ENCODE peak calls at places on chromosomes 5 and 9, in five cellular contexts. One of them, this sample, is unnamed. For H3K9me3, the result is how much of the 10 kb centered on the place peaks cover.

GRCh38 chr5:176844706-176845391 is 34.5 kb downstream of the UNC5A start:
- DNase-seq in mucosa of descending colon: no peak
- DNase-seq in IMR-90: peak
- DNase-seq in ovary: no peak
- DNase-seq in cardiac muscle cell: peak
- DNase-seq in this sample: no peak

GRCh38 chr5:137145726-137146125 is 353.4 kb downstream of the SPOCK1 start:
- DNase-seq in mucosa of descending colon: no peak
- DNase-seq in IMR-90: no peak
- DNase-seq in ovary: no peak
- DNase-seq in cardiac muscle cell: no peak
- DNase-seq in this sample: no peak

GRCh38 chr5:53783624-53784228 is 223.3 kb downstream of the NDUFS4 start:
- DNase-seq in mucosa of descending colon: no peak
- DNase-seq in cardiac muscle cell: no peak
- DNase-seq in IMR-90: no peak
- DNase-seq in ovary: no peak
- DNase-seq in this sample: no peak

GRCh38 chr9:136643596-136644342 is 18.9 kb upstream of the EGFL7 start:
- DNase-seq in cardiac muscle cell: no peak
- DNase-seq in mucosa of descending colon: no peak
- DNase-seq in IMR-90: no peak
- DNase-seq in ovary: no peak
- DNase-seq in this sample: no peak

GRCh38 chr9:86838883-86839497 is 108.3 kb downstream of the GAS1 start:
- DNase-seq in cardiac muscle cell: no peak
- DNase-seq in mucosa of descending colon: no peak
- DNase-seq in ovary: peak
- DNase-seq in IMR-90: no peak
- DNase-seq in this sample: no peak

GRCh38 chr9:472676-473075 is 258.0 kb downstream of the DOCK8 start:
- DNase-seq in cardiac muscle cell: no peak
- DNase-seq in mucosa of descending colon: no peak
- DNase-seq in ovary: no peak
- DNase-seq in IMR-90: no peak
- DNase-seq in this sample: no peak

GRCh38 chr9:127562841-127563523 is 49.1 kb upstream of the STXBP1 start:
- DNase-seq in ovary: peak
- DNase-seq in mucosa of descending colon: no peak
- DNase-seq in IMR-90: peak
- DNase-seq in cardiac muscle cell: no peak
- DNase-seq in this sample: no peak

GRCh38 chr5:88877826-88878225 is 5.2 kb downstream of the MEF2C start:
- DNase-seq in mucosa of descending colon: no peak
- DNase-seq in ovary: no peak
- DNase-seq in cardiac muscle cell: no peak
- DNase-seq in IMR-90: no peak
- DNase-seq in this sample: no peak

GRCh38 chr9:136345281-136346156 is 18.0 kb downstream of the DNLZ start:
- DNase-seq in mucosa of descending colon: no peak
- DNase-seq in ovary: no peak
- DNase-seq in IMR-90: no peak
- DNase-seq in cardiac muscle cell: peak
- DNase-seq in this sample: no peak

GRCh38 chr5:172007795-172008465 is 1.5 kb upstream of the FBXW11 start:
- DNase-seq in cardiac muscle cell: no peak
- DNase-seq in ovary: peak
- DNase-seq in IMR-90: peak
- DNase-seq in mucosa of descending colon: no peak
- DNase-seq in this sample: no peak

GRCh38 chr5:144941-145340 is 46.4 kb upstream of the LRRC14B start:
- DNase-seq in cardiac muscle cell: no peak
- DNase-seq in IMR-90: no peak
- DNase-seq in mucosa of descending colon: no peak
- DNase-seq in ovary: no peak
- DNase-seq in this sample: no peak

GRCh38 chr5:170791325-170791954 is 7.9 kb downstream of the GABRP start:
- DNase-seq in mucosa of descending colon: no peak
- DNase-seq in IMR-90: peak
- DNase-seq in ovary: no peak
- DNase-seq in cardiac muscle cell: peak
- DNase-seq in this sample: no peak

GRCh38 chr5:8839361-8840055 is 706.4 kb downstream of the SEMA5A start:
- DNase-seq in cardiac muscle cell: no peak
- DNase-seq in ovary: no peak
- DNase-seq in IMR-90: no peak
- DNase-seq in mucosa of descending colon: no peak
- DNase-seq in this sample: no peak

GRCh38 chr9:125066839-125067619 is 76.3 kb downstream of the SCAI start:
- DNase-seq in mucosa of descending colon: no peak
- DNase-seq in IMR-90: peak
- DNase-seq in ovary: no peak
- DNase-seq in cardiac muscle cell: no peak
- DNase-seq in this sample: no peak

GRCh38 chr9:14846871-14847311 is 63.3 kb downstream of the FREM1 start:
- DNase-seq in cardiac muscle cell: peak
- DNase-seq in IMR-90: peak
- DNase-seq in mucosa of descending colon: no peak
- DNase-seq in ovary: peak
- DNase-seq in this sample: peak

GRCh38 chr9:112198646-112199045 is 23.5 kb upstream of the SUSD1 start:
- DNase-seq in ovary: no peak
- DNase-seq in cardiac muscle cell: no peak
- DNase-seq in mucosa of descending colon: no peak
- DNase-seq in IMR-90: no peak
- DNase-seq in this sample: no peak

DNA sequence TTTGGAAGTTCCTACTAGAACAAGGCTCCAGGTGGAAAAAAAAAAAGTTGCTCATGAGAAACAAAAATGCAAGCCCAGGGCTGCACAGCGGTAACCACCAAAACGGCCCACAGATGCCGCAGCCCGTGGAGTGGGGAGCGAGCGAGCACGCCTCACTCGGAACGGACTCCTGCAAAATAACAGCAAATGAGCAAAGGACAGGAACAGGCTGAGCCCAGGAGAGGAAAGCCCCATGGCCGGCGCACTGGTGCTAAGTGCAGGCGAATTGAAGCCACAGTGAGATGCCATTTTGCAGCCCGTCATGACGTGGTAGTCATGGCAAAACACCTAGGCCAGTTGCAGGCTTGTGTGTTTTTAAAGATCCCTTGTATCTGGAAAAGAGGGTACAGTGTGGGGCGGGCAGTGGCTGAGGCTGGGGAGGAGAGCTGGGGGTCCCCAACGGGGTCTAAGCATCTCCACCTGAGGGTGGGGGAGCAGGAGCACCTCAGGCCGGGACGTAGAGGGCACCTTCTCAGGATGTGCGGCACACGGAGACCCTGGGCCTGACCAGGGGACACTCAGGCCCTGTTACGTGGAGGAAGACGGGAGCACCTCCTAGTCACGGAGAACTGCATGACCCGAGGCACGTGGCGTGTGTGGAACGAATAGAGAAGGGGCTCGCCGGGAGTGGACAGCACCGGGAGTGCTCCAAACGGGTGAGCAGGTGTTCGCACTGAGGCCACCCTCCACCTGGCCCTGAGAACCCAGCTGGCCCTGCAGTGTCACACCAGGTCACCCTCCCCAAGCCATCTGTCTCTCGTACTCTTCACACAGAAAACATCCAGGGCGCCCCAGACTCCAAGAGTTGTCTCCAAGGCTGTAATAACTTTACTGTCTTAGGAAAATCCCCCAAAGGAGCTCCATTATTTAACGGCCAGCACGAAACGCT is 10.7 kb downstream of the GRM6 start:
- DNase-seq in ovary: no peak
- DNase-seq in IMR-90: no peak
- DNase-seq in mucosa of descending colon: no peak
- DNase-seq in cardiac muscle cell: no peak
- DNase-seq in this sample: no peak
- H3K9me3 ChIP-seq in ovary: under half
- H3K9me3 ChIP-seq in IMR-90: half or more
- H3K9me3 ChIP-seq in mucosa of descending colon: half or more
- H3K9me3 ChIP-seq in cardiac muscle cell: under half
- H3K9me3 ChIP-seq in this sample: under half

DNA sequence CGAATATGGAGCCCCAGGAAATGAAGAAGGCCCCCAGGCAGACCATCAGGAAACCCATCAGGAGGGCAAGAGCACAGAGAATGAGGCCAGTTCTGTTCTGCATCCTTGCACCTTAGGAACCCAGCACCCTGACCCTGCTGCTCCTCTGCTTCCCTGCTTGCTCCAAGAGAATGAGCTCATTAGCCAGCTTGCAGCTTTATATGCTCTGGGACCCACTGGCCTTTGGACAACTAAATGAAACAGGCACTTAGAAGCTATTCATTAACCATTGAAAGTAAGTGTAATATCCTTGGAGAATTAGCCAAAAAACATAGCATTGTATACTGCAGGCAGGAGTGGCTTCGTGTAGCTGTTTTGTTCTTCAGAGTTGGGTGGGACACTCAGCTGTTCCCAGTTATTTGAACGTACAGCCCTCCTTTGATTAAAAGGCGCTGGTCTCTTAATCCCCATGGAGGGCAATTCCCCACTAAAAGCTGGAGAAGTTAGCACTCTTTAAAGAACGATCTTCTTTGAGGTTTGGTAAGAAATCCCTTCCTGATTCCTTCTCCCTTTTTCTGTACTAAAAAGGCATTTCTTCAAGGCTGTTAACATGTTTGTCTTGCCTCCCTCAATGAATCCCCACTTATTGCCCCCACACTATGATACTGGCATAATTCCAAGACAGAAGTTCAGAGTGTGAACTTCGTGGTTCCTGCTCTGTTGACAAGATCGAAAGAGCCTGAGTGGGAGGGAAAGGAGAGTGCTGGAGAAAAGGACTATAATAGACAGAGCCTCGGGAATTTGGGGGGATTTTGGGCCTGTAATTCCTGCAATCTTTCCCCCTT is at the start of gene TMEM252:
- DNase-seq in IMR-90: no peak
- DNase-seq in ovary: no peak
- DNase-seq in mucosa of descending colon: no peak
- DNase-seq in cardiac muscle cell: no peak
- DNase-seq in this sample: no peak
- H3K4me3 ChIP-seq in IMR-90: no peak
- H3K4me3 ChIP-seq in ovary: no peak
- H3K4me3 ChIP-seq in mucosa of descending colon: no peak
- H3K4me3 ChIP-seq in cardiac muscle cell: no peak
- H3K4me3 ChIP-seq in this sample: no peak

GRCh38 chr9:77011973-77012817 is 7.3 kb upstream of the FOXB2 start:
- DNase-seq in ovary: peak
- DNase-seq in mucosa of descending colon: peak
- DNase-seq in IMR-90: peak
- DNase-seq in cardiac muscle cell: peak
- DNase-seq in this sample: no peak

GRCh38 chr9:77013932-77014596 is 5.4 kb upstream of the FOXB2 start:
- DNase-seq in cardiac muscle cell: no peak
- DNase-seq in ovary: no peak
- DNase-seq in IMR-90: no peak
- DNase-seq in mucosa of descending colon: no peak
- DNase-seq in this sample: no peak

GRCh38 chr9:77015291-77016048 is 4.0 kb upstream of the FOXB2 start:
- DNase-seq in ovary: no peak
- DNase-seq in mucosa of descending colon: no peak
- DNase-seq in IMR-90: no peak
- DNase-seq in cardiac muscle cell: no peak
- DNase-seq in this sample: no peak

GRCh38 chr9:77014597-77015263 is 4.7 kb upstream of the FOXB2 start:
- DNase-seq in IMR-90: no peak
- DNase-seq in cardiac muscle cell: no peak
- DNase-seq in ovary: no peak
- DNase-seq in mucosa of descending colon: no peak
- DNase-seq in this sample: no peak

DNA sequence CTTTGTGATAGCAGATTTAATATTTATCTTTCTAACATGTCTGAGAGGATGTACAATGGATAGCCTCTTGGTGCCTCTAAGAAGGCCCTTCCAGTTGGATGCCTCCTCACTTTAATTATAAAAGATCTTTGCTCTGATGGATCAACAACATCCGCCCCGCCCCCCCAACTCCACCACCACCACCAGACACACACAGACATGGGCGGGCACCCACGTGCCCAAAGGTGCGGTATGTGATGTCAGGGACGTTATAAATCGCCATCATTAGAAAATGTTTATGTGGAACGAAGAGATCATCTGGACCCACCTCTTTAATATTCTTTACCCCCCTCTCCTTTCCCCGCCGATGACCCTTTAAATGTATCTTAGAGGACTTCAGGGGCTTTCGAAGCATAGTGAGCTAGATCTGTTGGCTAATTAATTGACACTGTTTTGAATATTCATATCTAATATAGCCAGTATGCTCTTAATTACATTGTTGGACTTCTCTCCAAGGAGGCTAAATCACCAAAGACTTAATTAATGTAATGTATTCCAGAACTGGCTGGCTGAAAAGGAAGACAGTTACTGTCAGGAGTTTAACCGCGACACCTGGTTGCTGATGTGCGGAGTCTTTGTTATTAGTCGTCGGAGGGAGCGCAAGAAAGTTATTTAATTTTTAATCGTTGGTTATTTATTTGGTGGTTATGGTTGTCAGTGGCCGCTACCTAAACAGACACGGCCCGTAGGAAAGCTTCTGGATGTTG is 6.1 kb upstream of the FOXB2 start:
- DNase-seq in IMR-90: no peak
- DNase-seq in ovary: no peak
- DNase-seq in cardiac muscle cell: no peak
- DNase-seq in mucosa of descending colon: no peak
- DNase-seq in this sample: no peak
- H3K9me3 ChIP-seq in IMR-90: under half
- H3K9me3 ChIP-seq in ovary: under half
- H3K9me3 ChIP-seq in cardiac muscle cell: under half
- H3K9me3 ChIP-seq in mucosa of descending colon: under half
- H3K9me3 ChIP-seq in this sample: under half

GRCh38 chr9:83479765-83480164 is 58.4 kb downstream of the FRMD3 start:
- DNase-seq in mucosa of descending colon: no peak
- DNase-seq in cardiac muscle cell: no peak
- DNase-seq in ovary: no peak
- DNase-seq in IMR-90: no peak
- DNase-seq in this sample: no peak

GRCh38 chr9:83475741-83476140 is 62.5 kb downstream of the FRMD3 start:
- DNase-seq in cardiac muscle cell: no peak
- DNase-seq in mucosa of descending colon: no peak
- DNase-seq in ovary: no peak
- DNase-seq in IMR-90: no peak
- DNase-seq in this sample: no peak

GRCh38 chr9:83477120-83477519 is 61.1 kb downstream of the FRMD3 start:
- DNase-seq in ovary: no peak
- DNase-seq in cardiac muscle cell: no peak
- DNase-seq in mucosa of descending colon: no peak
- DNase-seq in IMR-90: no peak
- DNase-seq in this sample: no peak

GRCh38 chr9:83476513-83476912 is 61.7 kb downstream of the FRMD3 start:
- DNase-seq in mucosa of descending colon: no peak
- DNase-seq in ovary: no peak
- DNase-seq in cardiac muscle cell: no peak
- DNase-seq in IMR-90: no peak
- DNase-seq in this sample: no peak

DNA sequence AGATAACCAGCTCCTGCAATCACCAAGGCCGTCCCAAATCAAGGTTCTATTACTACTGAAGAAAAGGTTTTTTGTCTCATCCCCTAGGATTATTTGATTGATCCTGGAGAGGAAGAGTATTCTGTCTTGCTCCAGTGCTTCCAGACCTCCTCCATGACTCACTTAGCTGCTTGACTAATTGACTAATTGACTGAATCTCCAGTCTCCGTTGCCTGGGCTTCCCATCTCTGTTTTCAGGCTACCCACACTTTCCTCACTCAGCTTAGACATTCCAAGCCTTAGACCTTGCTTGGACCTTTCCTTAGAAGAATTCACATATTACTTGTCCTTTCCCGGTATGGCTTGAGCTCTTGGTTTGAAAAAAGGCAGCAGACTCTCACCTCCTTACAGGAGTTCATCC is 60.6 kb downstream of the FRMD3 start:
- DNase-seq in cardiac muscle cell: no peak
- DNase-seq in IMR-90: no peak
- DNase-seq in ovary: no peak
- DNase-seq in mucosa of descending colon: no peak
- DNase-seq in this sample: no peak
- H3K4me3 ChIP-seq in cardiac muscle cell: no peak
- H3K4me3 ChIP-seq in IMR-90: no peak
- H3K4me3 ChIP-seq in ovary: no peak
- H3K4me3 ChIP-seq in mucosa of descending colon: no peak
- H3K4me3 ChIP-seq in this sample: no peak